ENCODE peak calls at places on chromosomes 6 and 20, in ten cellular contexts. G is HT-29, H is left ventricle myocardium inferior, R is nucleus accumbens, O is RCC 7860, U is M059J, A is WERI-Rb-1, T is NT2/D1, F is IMR-90, K is left ventricle myocardium superior. I is an unnamed sample.

GRCh38 chr6:25041676-25042598 is 106.2 kb upstream of the RIPOR2 start:
- DNase-seq in A (no peak), O (no peak), H (no peak), F (no peak), T (no peak), U (no peak), R (no peak), K (no peak), G (no peak), I (no peak)

GRCh38 chr6:18457065-18457817 is 70.1 kb downstream of the RNF144B start:
- DNase-seq in A (no peak), O (no peak), F (no peak), U (no peak), R (no peak), G (no peak), K (no peak), T (no peak), H (no peak), I (no peak)

GRCh38 chr20:22098451-22098850 is 393.0 kb downstream of the PAX1 start:
- DNase-seq in F (no peak), G (no peak), H (no peak), A (no peak), R (no peak), K (no peak), T (no peak), O (no peak), U (no peak), I (no peak)

GRCh38 chr6:29200767-29201662 is 30.3 kb downstream of the OR2J2 start:
- DNase-seq in G (no peak), K (no peak), R (no peak), A (no peak), F (no peak), T (no peak), O (no peak), H (no peak), U (no peak), I (no peak)

GRCh38 chr6:88748141-88748540 is 215.3 kb downstream of the RNGTT start:
- DNase-seq in R (no peak), O (no peak), G (no peak), F (peak), A (no peak), T (no peak), H (no peak), U (no peak), K (no peak), I (peak)

GRCh38 chr6:4355241-4355640 is 219.9 kb upstream of the ECI2 start:
- DNase-seq in G (no peak), O (peak), A (no peak), T (no peak), U (peak), K (no peak), H (no peak), R (no peak), F (peak), I (peak)

GRCh38 chr6:33885121-33886057 is 81.6 kb upstream of the MLN start:
- DNase-seq in A (no peak), R (no peak), U (peak), G (peak), O (peak), H (no peak), K (peak), F (peak), T (no peak), I (peak)

GRCh38 chr20:62808211-62808865 is 3.7 kb downstream of the OGFR start:
- DNase-seq in F (peak), G (peak), H (peak), R (peak), T (peak), K (peak), A (peak), O (peak), U (peak), I (peak)

GRCh38 chr6:41767112-41767946 is 12.4 kb downstream of the FRS3 start:
- DNase-seq in A (no peak), T (no peak), R (no peak), K (no peak), O (no peak), F (peak), G (peak), U (peak), H (peak), I (peak)

GRCh38 chr6:30450908-30451818 is 38.1 kb upstream of the HLA-E start:
- DNase-seq in A (no peak), G (no peak), U (peak), O (peak), T (no peak), R (no peak), K (peak), H (peak), F (peak), I (peak)

GRCh38 chr20:47521059-47521808 is 19.5 kb downstream of the NCOA3 start:
- DNase-seq in A (peak), O (no peak), K (no peak), G (no peak), F (no peak), R (no peak), U (no peak), T (no peak), H (no peak), I (peak)

GRCh38 chr6:40688214-40688761 is 101.1 kb upstream of the LRFN2 start:
- DNase-seq in K (no peak), A (no peak), T (no peak), F (no peak), H (no peak), U (no peak), G (no peak), R (no peak), O (no peak), I (no peak)

GRCh38 chr20:40897177-40897700 is 131.4 kb upstream of the TOP1 start:
- DNase-seq in R (no peak), T (no peak), U (no peak), A (no peak), K (no peak), H (no peak), G (no peak), F (peak), O (no peak), I (no peak)

GRCh38 chr6:168060521-168060931 is 18.5 kb downstream of the FRMD1 start:
- DNase-seq in U (peak), F (peak), R (peak), H (peak), G (peak), T (peak), A (peak), K (peak), O (no peak), I (no peak)

GRCh38 chr20:6735913-6736845 is 31.3 kb upstream of the BMP2 start:
- DNase-seq in O (no peak), R (no peak), G (peak), K (peak), U (no peak), A (no peak), F (no peak), T (no peak), H (peak), I (no peak)

GRCh38 chr6:37083243-37084138 is 78.0 kb downstream of the FGD2 start:
- DNase-seq in A (no peak), T (no peak), F (peak), O (no peak), K (peak), H (peak), G (no peak), U (peak), R (peak), I (peak)